ENCODE peak calls at places on chromosomes 2 and 18, in five cellular contexts. B is cardiac muscle cell, Y is A549, J is mammary epithelial cell, T is HCT116. N is an unnamed sample.

GRCh38 chr2:242024751-242025355 is 155.3 kb downstream of the RTP5 start:
- DNase-seq in B (no peak), Y (no peak), J (no peak), T (no peak), N (no peak)

GRCh38 chr2:219634171-219634940 is 6.9 kb downstream of the SLC4A3 start:
- DNase-seq in B (no peak), Y (no peak), J (no peak), T (no peak), N (no peak)

GRCh38 chr2:234191819-234192407 is 141.4 kb downstream of the SPP2 start:
- DNase-seq in B (peak), Y (peak), J (peak), T (peak), N (peak)

GRCh38 chr2:9207641-9208301 is 1.2 kb downstream of the ASAP2 start:
- DNase-seq in B (no peak), Y (peak), J (peak), T (no peak), N (peak)

GRCh38 chr18:2641638-2642037 is 13.9 kb upstream of the SMCHD1 start:
- DNase-seq in B (peak), Y (no peak), J (no peak), T (no peak), N (peak)

GRCh38 chr18:67007085-67007484 is 403.2 kb upstream of the CDH19 start:
- DNase-seq in B (no peak), Y (no peak), J (no peak), T (no peak), N (no peak)

GRCh38 chr18:48473816-48474215 is 64.6 kb upstream of the ZBTB7C start:
- DNase-seq in B (no peak), Y (no peak), J (no peak), T (no peak), N (no peak)

GRCh38 chr18:11850821-11851155 is 425 bp upstream of the CHMP1B start:
- DNase-seq in B (peak), Y (no peak), J (peak), T (no peak), N (peak)

GRCh38 chr2:3287896-3288295 is 89.7 kb downstream of the EIPR1 start:
- DNase-seq in B (no peak), Y (no peak), J (no peak), T (no peak), N (no peak)

GRCh38 chr2:48699377-48699951 is 56.1 kb downstream of the LHCGR start:
- DNase-seq in B (peak), Y (no peak), J (peak), T (no peak), N (no peak)

GRCh38 chr2:113219889-113220641 is 46.3 kb downstream of the PSD4 start:
- DNase-seq in B (peak), Y (peak), J (no peak), T (peak), N (peak)

GRCh38 chr2:1601064-1601405 is 143.3 kb downstream of the PXDN start:
- DNase-seq in B (no peak), Y (no peak), J (no peak), T (no peak), N (no peak)
- TF ChIP-seq CTCF in B (no peak), Y (no peak), J (no peak), T (no peak), N (no peak)

DNA sequence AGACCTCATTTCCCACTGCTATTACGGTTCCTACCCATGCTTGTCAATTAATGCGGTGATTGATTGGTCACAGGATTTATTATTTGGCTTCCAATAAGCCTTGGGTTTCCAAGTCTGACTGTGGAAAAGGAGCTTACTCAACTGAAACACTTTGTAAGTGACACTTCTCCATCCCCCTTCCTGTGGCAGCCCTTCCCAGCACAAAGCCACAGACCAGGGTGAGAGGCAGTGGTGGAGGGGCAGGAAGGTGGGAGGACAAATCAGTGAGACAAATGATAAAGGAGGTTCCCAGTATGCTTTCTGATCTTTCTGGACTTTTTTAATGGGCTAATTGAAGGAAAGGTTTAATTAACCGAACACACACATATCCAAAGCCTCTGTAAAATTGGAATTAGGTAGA is 26.8 kb upstream of the CTLA4 start:
- DNase-seq in B (no peak), Y (no peak), J (no peak), T (no peak), N (no peak)
- H3K27ac ChIP-seq in B (no peak), Y (no peak), J (no peak), T (no peak), N (no peak)

GRCh38 chr18:58043452-58044369 is at the start of gene NEDD4L:
- DNase-seq in B (peak), Y (peak), J (peak), T (peak), N (peak)

GRCh38 chr18:58045265-58046086 is 1.4 kb downstream of the NEDD4L start:
- DNase-seq in B (peak), Y (peak), J (peak), T (peak), N (peak)

GRCh38 chr18:58046087-58046793 is 2.2 kb downstream of the NEDD4L start:
- DNase-seq in B (no peak), Y (no peak), J (no peak), T (no peak), N (no peak)

GRCh38 chr18:58042826-58043362 is 1.1 kb upstream of the NEDD4L start:
- DNase-seq in B (peak), Y (no peak), J (no peak), T (no peak), N (no peak)

DNA sequence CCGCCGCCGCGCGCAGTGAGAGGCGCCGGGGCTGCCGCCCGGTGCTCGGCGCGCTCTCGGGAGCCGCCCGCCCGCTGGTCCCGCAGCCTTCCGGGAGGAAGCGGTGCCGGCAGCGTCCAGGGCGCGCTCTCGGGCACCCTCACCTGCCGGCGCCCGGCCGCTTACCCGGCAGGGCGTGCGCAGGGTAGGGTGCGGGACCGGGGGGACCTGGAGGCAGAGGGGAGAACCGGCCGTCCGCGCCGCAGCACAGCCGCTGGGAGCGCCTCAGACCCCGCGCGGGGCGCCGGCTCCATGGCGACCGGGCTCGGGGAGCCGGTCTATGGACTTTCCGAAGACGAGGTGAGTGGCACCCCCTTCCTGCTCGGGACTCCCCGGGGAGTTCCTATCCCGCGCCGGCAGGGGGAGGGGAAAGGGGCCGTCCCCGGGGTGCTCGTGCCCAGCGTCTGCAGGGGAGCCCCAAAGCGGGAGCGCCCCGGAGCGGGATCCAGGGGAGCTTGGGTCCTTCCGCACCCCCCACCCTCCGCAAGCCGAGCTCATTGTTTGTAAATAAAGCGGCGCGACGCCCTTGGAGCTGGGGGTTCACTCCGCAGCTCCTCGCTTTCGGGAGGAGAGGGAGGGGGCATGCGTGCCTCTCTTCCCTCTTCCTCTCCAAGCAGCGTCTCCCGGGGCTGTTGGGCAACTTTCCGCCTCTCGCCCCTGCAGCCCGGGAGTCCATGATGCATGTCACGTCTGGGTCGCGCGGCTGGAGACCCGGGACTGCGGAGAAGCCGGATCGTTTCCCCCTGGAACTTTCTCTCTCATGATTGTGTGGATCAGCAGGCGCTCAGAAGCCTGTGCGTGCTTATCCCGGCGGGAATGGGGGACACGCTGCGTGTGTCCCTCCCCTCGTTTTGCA is 591 bp downstream of the NEDD4L start:
- DNase-seq in B (peak), Y (peak), J (peak), T (no peak), N (peak)
- TF ChIP-seq CTCF in B (no peak), Y (no peak), J (no peak), T (peak), N (no peak)

GRCh38 chr18:75211002-75211621 is 515 bp downstream of the TSHZ1 start:
- DNase-seq in B (peak), Y (peak), J (peak), T (no peak), N (no peak)
- H3K27ac ChIP-seq in B (peak), Y (peak), J (peak), T (peak), N (peak)

GRCh38 chr2:74080346-74080745 is 67.4 kb downstream of the BOLA3 start:
- DNase-seq in B (peak), Y (no peak), J (no peak), T (no peak), N (no peak)
- TF ChIP-seq CTCF in B (peak), Y (no peak), J (peak), T (no peak), N (no peak)

GRCh38 chr2:134527398-134527797 is 191.4 kb downstream of the TMEM163 start:
- DNase-seq in B (no peak), Y (no peak), J (no peak), T (no peak), N (no peak)

GRCh38 chr2:134522856-134523460 is 195.8 kb downstream of the TMEM163 start:
- DNase-seq in B (no peak), Y (no peak), J (no peak), T (no peak), N (no peak)

GRCh38 chr2:134518101-134518500 is 200.7 kb downstream of the TMEM163 start:
- DNase-seq in B (no peak), Y (no peak), J (no peak), T (no peak), N (no peak)

GRCh38 chr2:134522436-134522835 is 196.4 kb downstream of the TMEM163 start:
- DNase-seq in B (no peak), Y (no peak), J (no peak), T (no peak), N (no peak)
- H3K27ac ChIP-seq in B (no peak), Y (no peak), J (no peak), T (no peak), N (no peak)

DNA sequence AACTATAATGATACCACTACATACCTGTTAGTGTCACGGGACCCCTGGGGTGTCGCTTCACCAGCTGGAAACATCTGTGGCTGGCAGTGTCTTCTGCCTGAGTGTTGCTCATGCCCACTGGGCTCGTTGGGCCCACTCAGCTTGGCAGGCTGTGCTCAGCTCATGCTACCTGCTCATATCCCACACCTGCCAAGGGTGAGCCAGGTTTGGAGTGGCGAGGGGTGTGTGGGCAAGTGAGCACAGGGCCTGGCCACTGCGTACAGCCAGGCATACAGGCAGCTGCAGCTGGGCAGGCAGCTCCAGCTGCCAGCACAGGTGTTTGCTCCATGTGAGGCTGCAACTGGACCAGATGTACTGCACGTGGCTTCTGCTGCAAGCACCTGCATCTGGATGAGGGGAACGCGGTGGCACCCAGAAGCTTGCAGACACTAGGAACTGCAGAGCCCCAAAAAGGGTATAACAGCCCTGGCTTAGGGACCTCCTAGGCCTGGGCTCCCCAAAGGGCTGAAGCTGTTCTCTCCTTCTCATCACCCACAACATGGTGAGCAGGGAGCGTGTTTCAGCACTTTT is 70.1 kb downstream of the SUCLG1 start:
- DNase-seq in B (no peak), Y (no peak), J (no peak), T (no peak), N (no peak)
- TF ChIP-seq CTCF in B (no peak), Y (no peak), J (no peak), T (no peak), N (no peak)

DNA sequence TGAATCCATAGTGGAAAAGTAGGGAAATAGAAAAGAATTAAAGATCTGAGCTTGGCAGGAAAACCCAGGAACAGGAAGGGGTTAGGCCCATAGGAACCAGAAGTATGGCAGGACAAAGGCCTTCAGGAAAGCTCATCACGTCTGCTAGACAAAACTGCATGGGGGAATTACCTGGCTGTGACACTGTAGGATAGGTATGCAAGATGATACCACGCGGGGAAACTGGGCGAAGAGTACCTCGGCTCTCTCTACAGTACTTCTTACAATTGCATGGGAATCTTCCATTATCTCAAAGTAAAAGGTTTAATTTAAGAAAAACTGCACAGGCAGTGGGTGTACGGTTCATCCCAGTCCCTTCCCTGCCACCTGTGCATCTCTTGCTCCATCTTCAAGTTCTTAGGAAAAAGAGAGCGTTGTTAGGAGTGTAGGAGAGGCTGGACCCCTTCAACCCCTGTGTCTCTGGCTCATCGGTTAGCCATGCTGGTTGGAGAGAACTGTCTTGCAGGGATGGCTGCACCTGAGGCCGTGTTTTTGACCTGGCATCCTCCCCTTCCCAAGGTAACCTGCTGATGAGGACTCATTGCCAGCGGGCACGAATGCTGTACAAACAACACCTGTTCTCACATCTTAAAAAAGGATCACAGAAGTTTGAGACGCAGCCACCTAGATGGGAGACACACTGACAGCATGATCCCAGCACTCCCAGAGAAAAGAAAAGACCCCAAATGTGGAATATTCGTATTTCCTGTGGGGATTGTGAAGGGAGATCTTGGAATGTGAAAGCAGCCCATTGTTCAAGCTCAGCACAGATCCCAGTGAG is 120.5 kb upstream of the COPS8 start:
- DNase-seq in B (no peak), Y (no peak), J (peak), T (no peak), N (peak)
- H3K27ac ChIP-seq in B (no peak), Y (no peak), J (no peak), T (no peak), N (no peak)

GRCh38 chr18:74388227-74388626 is 68.9 kb downstream of the DIPK1C start:
- DNase-seq in B (no peak), Y (no peak), J (no peak), T (no peak), N (no peak)
- TF ChIP-seq CTCF in B (no peak), Y (no peak), J (no peak), T (no peak), N (no peak)